ENCODE peak calls at places on chromosomes 3 and 15, in ten cellular contexts. E is HL-60; R is GM23338; Q is IMR-90; H is A549; P is brain microvascular endothelial cell; A is coronary artery; T is fibroblast of lung; B is stomach; F is CD4-positive, alpha-beta T cell. J is an unnamed sample.

GRCh38 chr3:19811689-19812088 is 122.3 kb downstream of the EFHB start:
- DNase-seq in E (peak), R (no peak), P (no peak), A (no peak), F (no peak), H (no peak), B (no peak), Q (no peak), T (no peak), J (no peak)

GRCh38 chr15:47360296-47360695 is 357.0 kb upstream of the SEMA6D start:
- DNase-seq in Q (peak), H (no peak), P (no peak), A (no peak), F (no peak), T (peak), R (no peak), B (no peak), E (no peak), J (no peak)

GRCh38 chr3:187261541-187261969 is 30.0 kb downstream of the MASP1 start:
- DNase-seq in T (peak), H (no peak), F (no peak), A (no peak), Q (peak), E (no peak), B (no peak), P (no peak), R (no peak), J (no peak)

GRCh38 chr3:72739521-72740466 is 108.5 kb downstream of the SHQ1 start:
- DNase-seq in T (no peak), E (no peak), F (no peak), R (no peak), A (no peak), B (no peak), H (no peak), Q (peak), P (peak), J (no peak)

GRCh38 chr3:173397161-173398110 is at the start of gene NLGN1:
- DNase-seq in T (peak), F (no peak), Q (peak), H (no peak), A (peak), R (peak), E (no peak), B (peak), P (peak), J (peak)

GRCh38 chr3:55720614-55721013 is 233.5 kb upstream of the WNT5A start:
- DNase-seq in B (no peak), Q (peak), A (no peak), R (peak), E (no peak), F (no peak), H (peak), T (peak), P (peak), J (no peak)

GRCh38 chr15:94126999-94127398 is 104.4 kb upstream of the MCTP2 start:
- DNase-seq in A (no peak), H (no peak), F (no peak), B (no peak), R (no peak), E (no peak), T (no peak), Q (no peak), P (no peak), J (no peak)

GRCh38 chr3:105944721-105945120 is 75.9 kb upstream of the CBLB start:
- DNase-seq in T (peak), A (no peak), Q (peak), B (no peak), F (no peak), E (no peak), P (peak), R (no peak), H (no peak), J (no peak)

GRCh38 chr15:62060116-62060895 is at the start of gene VPS13C:
- DNase-seq in H (peak), B (peak), P (peak), R (peak), F (peak), Q (peak), E (peak), A (peak), T (peak), J (peak)

GRCh38 chr3:16253601-16254000 is 11.1 kb downstream of the DPH3 start:
- DNase-seq in H (no peak), F (no peak), A (no peak), Q (no peak), R (no peak), B (no peak), P (no peak), E (peak), T (no peak), J (no peak)

GRCh38 chr3:192883512-192883911 is 34.1 kb downstream of the MB21D2 start:
- DNase-seq in T (peak), E (no peak), P (no peak), Q (peak), F (no peak), A (no peak), H (no peak), B (no peak), R (no peak), J (no peak)

GRCh38 chr15:57541805-57542504 is 49.7 kb upstream of the MYZAP start:
- DNase-seq in P (peak), F (no peak), E (no peak), R (peak), Q (peak), A (no peak), H (peak), T (peak), B (peak), J (no peak)

DNA sequence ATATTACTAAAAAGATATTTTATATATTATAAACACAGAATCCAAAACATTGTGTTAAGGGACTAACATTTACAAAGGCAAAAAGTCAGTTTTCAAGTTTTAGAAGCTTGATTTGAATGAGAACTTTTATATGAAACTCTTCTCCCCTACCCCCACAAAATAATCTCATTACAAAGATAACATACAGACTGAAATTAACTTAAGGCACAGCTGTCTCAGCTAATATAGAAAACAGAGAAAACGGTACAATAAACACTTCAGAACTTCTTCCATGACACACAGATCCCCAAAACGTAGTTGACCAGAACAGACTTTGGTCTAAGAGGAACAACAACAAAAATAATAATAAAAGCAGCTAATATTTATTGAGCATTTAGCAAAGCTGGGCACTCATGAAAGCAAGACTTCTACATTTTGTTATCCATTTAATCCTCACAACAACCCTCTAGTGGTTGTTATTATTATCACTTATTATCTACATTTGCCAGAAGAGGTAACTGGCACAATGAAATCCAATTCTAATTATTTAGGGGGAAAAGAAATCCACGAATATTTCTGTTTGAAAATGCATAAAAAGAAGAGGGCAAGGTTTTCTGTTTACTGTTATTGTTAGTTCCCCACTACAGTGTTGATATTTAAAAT is 68.1 kb downstream of the PFN2 start:
- DNase-seq in F (no peak), Q (no peak), B (no peak), T (no peak), P (no peak), A (no peak), H (no peak), R (no peak), E (no peak), J (no peak)
- TF ChIP-seq CTCF in F (peak), Q (no peak), B (no peak), T (peak), P (peak), A (no peak), H (peak), R (peak), E (no peak), J (no peak)

GRCh38 chr3:14411166-14411526 is 8.7 kb downstream of the SLC6A6 start:
- DNase-seq in B (peak), F (no peak), P (no peak), E (no peak), R (no peak), A (no peak), Q (no peak), T (no peak), H (no peak), J (peak)

GRCh38 chr3:14411988-14412387 is 9.6 kb downstream of the SLC6A6 start:
- DNase-seq in A (no peak), P (no peak), H (no peak), R (peak), E (no peak), Q (no peak), F (no peak), T (no peak), B (no peak), J (no peak)

GRCh38 chr3:14414841-14415464 is 12.5 kb downstream of the SLC6A6 start:
- DNase-seq in Q (no peak), H (no peak), E (no peak), F (no peak), A (no peak), P (no peak), B (no peak), T (no peak), R (no peak), J (no peak)

GRCh38 chr3:14413381-14414071 is 11.1 kb downstream of the SLC6A6 start:
- DNase-seq in Q (peak), H (no peak), T (peak), B (no peak), E (no peak), A (no peak), P (peak), F (no peak), R (peak), J (no peak)

DNA sequence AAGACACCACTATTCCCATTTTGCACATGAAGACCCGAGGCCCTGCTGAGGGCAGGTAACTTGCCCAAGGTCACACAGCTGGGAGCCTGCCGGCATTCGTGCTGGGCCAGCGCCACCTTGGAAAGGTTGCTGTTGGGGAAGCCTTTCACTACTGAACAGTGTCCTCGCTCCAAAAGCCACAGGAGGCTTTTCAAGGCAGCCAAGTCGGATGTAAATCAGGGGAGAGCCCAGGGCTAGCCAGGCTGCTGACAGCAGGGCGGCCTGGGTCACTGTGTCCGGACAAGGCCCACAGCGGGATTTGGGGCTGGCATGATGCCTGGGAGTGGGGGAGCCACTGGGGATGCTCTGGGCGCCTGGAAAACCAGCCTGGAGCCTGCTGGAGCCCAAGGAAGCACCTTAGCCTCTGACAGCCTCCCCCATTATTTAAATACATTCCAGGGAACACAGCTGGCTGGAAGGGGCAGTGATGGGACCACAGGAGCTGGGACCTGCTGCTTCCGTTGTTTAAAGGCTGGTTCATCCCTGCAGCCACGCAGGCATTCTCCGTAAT is 10.5 kb downstream of the SLC6A6 start:
- DNase-seq in A (no peak), R (peak), E (no peak), Q (no peak), B (no peak), P (no peak), T (no peak), F (no peak), H (no peak), J (no peak)
- H3K27ac ChIP-seq in A (no peak), R (peak), E (peak), Q (peak), B (peak), P (no peak), T (no peak), F (no peak), H (peak), J (peak)

DNA sequence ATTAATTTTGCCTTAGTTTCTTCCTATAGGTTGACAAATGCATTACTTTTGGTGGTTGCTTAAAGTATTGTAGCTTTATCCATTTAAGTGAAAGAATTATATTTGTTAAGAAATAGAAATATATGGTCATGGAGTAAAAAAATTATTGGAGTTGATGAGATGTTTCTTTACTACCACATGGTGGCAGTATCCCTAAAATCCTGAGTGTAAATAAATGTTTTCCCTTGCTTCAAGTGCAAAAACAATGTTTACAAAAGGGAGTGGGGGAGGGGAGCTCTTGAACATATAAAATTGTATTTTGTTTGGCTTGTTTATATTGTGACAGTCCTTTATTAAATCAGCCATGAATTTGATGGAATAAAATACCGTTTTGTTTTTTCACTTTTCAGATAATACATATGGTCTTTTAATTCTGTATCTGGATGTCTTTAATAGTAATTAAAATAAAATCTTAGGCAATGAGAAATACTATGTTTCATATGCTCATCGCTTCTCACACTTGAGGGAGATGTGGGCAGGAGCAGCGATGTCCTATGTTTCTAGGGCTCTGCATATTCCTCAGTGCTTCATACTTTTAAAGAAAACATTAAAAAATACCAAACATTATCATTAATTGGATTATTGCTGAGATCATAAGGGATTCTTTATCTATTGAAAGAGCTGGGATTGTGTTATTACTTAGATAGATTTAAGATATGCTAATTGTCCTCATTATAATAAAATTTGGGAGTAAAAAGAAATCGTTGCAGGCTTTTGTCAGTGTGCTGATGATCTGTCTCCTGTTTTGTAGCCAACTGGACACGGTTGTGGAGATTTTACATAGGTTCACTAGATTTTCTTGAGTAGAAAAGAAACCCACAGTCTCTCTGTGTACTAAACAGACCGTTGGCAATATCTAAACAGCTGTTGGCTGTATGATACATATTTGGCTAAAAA is 349.7 kb downstream of the TUSC7 start:
- DNase-seq in F (no peak), A (no peak), E (peak), H (peak), Q (peak), B (no peak), R (peak), T (peak), P (no peak), J (no peak)
- TF ChIP-seq CTCF in F (no peak), A (peak), E (peak), H (peak), Q (peak), B (no peak), R (peak), T (peak), P (peak), J (no peak)

GRCh38 chr3:123442125-123442524 is 6.8 kb downstream of the ADCY5 start:
- DNase-seq in Q (no peak), R (no peak), P (no peak), E (no peak), F (no peak), A (no peak), H (no peak), B (no peak), T (no peak), J (no peak)
- H3K27ac ChIP-seq in Q (no peak), R (no peak), P (no peak), E (no peak), F (no peak), A (peak), H (no peak), B (peak), T (no peak), J (no peak)

DNA sequence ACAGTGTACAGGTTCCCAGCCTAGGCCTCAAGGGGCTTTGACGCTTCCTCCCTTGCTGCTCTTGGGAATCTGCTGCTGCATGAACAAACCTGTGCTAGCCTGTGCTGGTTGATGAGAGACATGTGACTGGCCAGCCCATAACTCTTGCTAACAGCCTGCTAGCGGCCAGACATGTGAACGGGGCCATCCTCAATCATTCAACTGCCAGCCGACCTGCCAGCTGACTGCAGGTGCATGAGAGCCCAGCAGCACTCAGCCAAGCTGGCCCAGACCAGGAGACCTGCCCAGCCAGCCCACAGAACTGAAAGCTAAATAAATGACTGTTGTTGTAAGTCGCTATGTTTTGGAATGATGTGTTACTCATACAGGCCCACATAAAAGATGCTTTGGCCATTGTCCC is 82.4 kb upstream of the DLG1 start:
- DNase-seq in P (no peak), E (no peak), H (no peak), Q (no peak), B (no peak), R (no peak), F (no peak), A (no peak), T (peak), J (no peak)
- TF ChIP-seq CTCF in P (no peak), E (no peak), H (no peak), Q (no peak), B (no peak), R (no peak), F (no peak), A (no peak), T (no peak), J (no peak)

GRCh38 chr15:99987701-99988100 is 254.5 kb upstream of the LYSMD4 start:
- DNase-seq in E (no peak), B (no peak), A (no peak), F (no peak), P (no peak), H (no peak), Q (no peak), R (no peak), T (no peak), J (no peak)

GRCh38 chr15:99986297-99987118 is 253.3 kb upstream of the LYSMD4 start:
- DNase-seq in F (no peak), P (no peak), E (peak), Q (no peak), R (no peak), T (peak), B (no peak), A (no peak), H (no peak), J (no peak)

GRCh38 chr15:99987119-99987506 is 253.9 kb upstream of the LYSMD4 start:
- DNase-seq in B (no peak), P (no peak), H (no peak), Q (no peak), T (no peak), E (no peak), A (no peak), F (no peak), R (no peak), J (no peak)

GRCh38 chr15:99984491-99985243 is 251.4 kb upstream of the LYSMD4 start:
- DNase-seq in Q (no peak), B (no peak), E (no peak), H (no peak), A (no peak), R (no peak), P (no peak), F (no peak), T (no peak), J (no peak)

GRCh38 chr15:99985878-99986277 is 252.6 kb upstream of the LYSMD4 start:
- DNase-seq in F (no peak), B (no peak), Q (no peak), R (no peak), E (no peak), H (no peak), T (no peak), P (no peak), A (no peak), J (no peak)
- H3K27ac ChIP-seq in F (no peak), B (no peak), Q (no peak), R (no peak), E (no peak), H (no peak), T (no peak), P (no peak), A (no peak), J (no peak)

GRCh38 chr15:79846539-79846938 is 50.3 kb downstream of the MTHFS start:
- DNase-seq in P (no peak), R (no peak), H (no peak), Q (no peak), F (no peak), E (no peak), A (no peak), T (no peak), B (no peak), J (no peak)

GRCh38 chr15:79853492-79854328 is 43.1 kb downstream of the MTHFS start:
- DNase-seq in H (peak), T (peak), B (peak), R (peak), P (peak), E (peak), Q (peak), A (no peak), F (peak), J (no peak)

GRCh38 chr15:79844221-79844620 is 52.6 kb downstream of the MTHFS start:
- DNase-seq in Q (no peak), A (no peak), P (no peak), B (no peak), H (no peak), R (no peak), F (no peak), T (no peak), E (no peak), J (no peak)

GRCh38 chr15:79849789-79850188 is 47.0 kb downstream of the MTHFS start:
- DNase-seq in P (peak), B (peak), A (no peak), R (peak), F (no peak), H (peak), T (peak), E (no peak), Q (peak), J (no peak)
- TF ChIP-seq CTCF in P (peak), B (no peak), A (no peak), R (peak), F (peak), H (peak), T (peak), E (peak), Q (peak), J (no peak)

DNA sequence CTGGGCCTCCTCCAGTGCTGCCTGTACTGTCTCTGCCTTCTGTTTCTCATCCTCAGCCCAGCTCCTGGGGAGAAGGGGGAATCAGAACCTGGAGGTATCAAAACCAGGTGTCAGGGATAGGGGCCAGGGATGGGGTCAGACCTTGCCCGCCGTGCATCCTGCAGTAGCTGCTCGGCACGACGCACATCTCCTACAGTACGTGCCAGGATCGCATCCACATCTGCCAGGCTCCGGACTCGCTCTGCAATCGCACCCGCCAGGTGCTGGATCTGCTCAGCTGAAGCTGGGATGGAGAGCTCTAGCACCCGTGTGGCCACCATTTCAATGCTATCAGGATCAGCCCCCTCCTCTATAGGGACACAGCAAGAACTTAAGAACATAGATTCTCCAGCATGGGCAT is 1.4 kb upstream of the USP19 start:
- DNase-seq in B (no peak), P (no peak), Q (no peak), A (no peak), H (no peak), R (no peak), T (no peak), E (no peak), F (no peak), J (no peak)
- H3K27ac ChIP-seq in B (peak), P (no peak), Q (no peak), A (no peak), H (no peak), R (no peak), T (no peak), E (no peak), F (peak), J (peak)

GRCh38 chr3:178275793-178276192 is 260.4 kb upstream of the KCNMB2 start:
- DNase-seq in P (no peak), H (no peak), T (peak), R (no peak), F (no peak), A (no peak), B (no peak), E (no peak), Q (no peak), J (no peak)

GRCh38 chr3:178275311-178275710 is 260.9 kb upstream of the KCNMB2 start:
- DNase-seq in B (no peak), P (no peak), Q (no peak), F (no peak), A (no peak), R (no peak), H (no peak), T (no peak), E (no peak), J (no peak)

GRCh38 chr3:178274711-178275110 is 261.5 kb upstream of the KCNMB2 start:
- DNase-seq in T (no peak), Q (no peak), A (no peak), F (no peak), E (no peak), R (no peak), P (no peak), H (no peak), B (no peak), J (no peak)

GRCh38 chr3:178271740-178272387 is 264.4 kb upstream of the KCNMB2 start:
- DNase-seq in R (no peak), P (no peak), T (no peak), H (no peak), A (no peak), Q (no peak), F (no peak), E (no peak), B (no peak), J (no peak)

GRCh38 chr3:178277605-178278004 is 258.6 kb upstream of the KCNMB2 start:
- DNase-seq in E (no peak), P (no peak), A (no peak), Q (no peak), F (no peak), T (peak), B (peak), H (no peak), R (no peak), J (no peak)
- TF ChIP-seq CTCF in E (no peak), P (no peak), A (no peak), Q (no peak), F (no peak), T (no peak), B (no peak), H (no peak), R (no peak), J (no peak)